ENCODE peak calls at places on chromosomes 7 and 10, in six cellular contexts. C, G, S, L, Q and N are unnamed samples.
A peak's percentile ranks its signal among the peaks of the same experiment; 100 is the strongest.

GRCh38 chr10:124648738-124649137 is 95.4 kb downstream of the FAM53B start:
- DNase-seq in G (peak; percentile 57), S (no peak), C (peak; percentile 93), Q (no peak), L (peak; percentile 8), N (no peak)

GRCh38 chr10:77582710-77583115 is 54.9 kb downstream of the KCNMA1 start:
- DNase-seq in G (peak; percentile 71), C (peak; percentile 14), Q (peak; percentile 88), S (no peak), L (peak; percentile 40), N (peak; percentile 57)

GRCh38 chr10:5691786-5692185 is 7.1 kb downstream of the TASOR2 start:
- DNase-seq in C (no peak), L (no peak), G (no peak), Q (no peak), S (no peak), N (no peak)

GRCh38 chr10:116274141-116274861 is 1.3 kb upstream of the GFRA1 start:
- DNase-seq in L (no peak), Q (no peak), C (no peak), S (no peak), G (peak; percentile 64), N (no peak)

GRCh38 chr7:135678612-135679575 is 16.6 kb downstream of the STMP1 start:
- DNase-seq in L (no peak), G (no peak), C (no peak), S (peak; percentile 30), Q (no peak), N (no peak)

GRCh38 chr10:29482591-29483421 is 152.0 kb downstream of the SVIL start:
- DNase-seq in Q (no peak), S (no peak), G (peak; percentile 26), L (no peak), C (no peak), N (no peak)

GRCh38 chr7:5423272-5423843 is at the start of gene TNRC18:
- DNase-seq in L (no peak), G (no peak), S (no peak), Q (no peak), C (peak; percentile 63), N (peak; percentile 63)

GRCh38 chr10:133276435-133277201 is at the start of gene ADAM8:
- DNase-seq in Q (no peak), S (no peak), G (no peak), L (no peak), C (no peak), N (no peak)

GRCh38 chr7:135914346-135914745 is 62.8 kb downstream of the MTPN start:
- DNase-seq in S (no peak), L (no peak), Q (no peak), C (no peak), G (no peak), N (no peak)

GRCh38 chr10:62903828-62904227 is 87.7 kb upstream of the EGR2 start:
- DNase-seq in Q (no peak), C (no peak), L (no peak), S (no peak), G (no peak), N (no peak)

GRCh38 chr10:101938316-101939272 is 95.0 kb upstream of the KCNIP2 start:
- DNase-seq in L (peak; percentile 48), Q (peak; percentile 39), G (peak; percentile 75), S (no peak), C (no peak), N (no peak)

GRCh38 chr10:133187906-133188681 is 28.1 kb downstream of the KNDC1 start:
- DNase-seq in S (no peak), Q (no peak), L (no peak), C (no peak), G (no peak), N (no peak)

GRCh38 chr7:134113655-134114054 is 13.5 kb upstream of the LRGUK start:
- DNase-seq in L (no peak), G (no peak), S (no peak), C (no peak), Q (no peak), N (no peak)

GRCh38 chr7:134184767-134185166 is 57.6 kb downstream of the LRGUK start:
- DNase-seq in C (no peak), S (no peak), G (no peak), L (no peak), Q (no peak), N (no peak)

GRCh38 chr10:108014145-108014901 is 849.8 kb upstream of the SORCS1 start:
- DNase-seq in Q (no peak), C (no peak), G (no peak), L (no peak), S (no peak), N (no peak)

GRCh38 chr7:94087664-94088352 is 83.7 kb upstream of the BET1 start:
- DNase-seq in G (peak; percentile 53), S (no peak), Q (peak; percentile 54), C (peak; percentile 54), L (peak; percentile 44), N (no peak)

GRCh38 chr7:26329520-26330269 is 38.0 kb downstream of the SNX10 start:
- DNase-seq in G (no peak), S (no peak), Q (no peak), C (no peak), L (no peak), N (no peak)

GRCh38 chr7:92872701-92873100 is 36.3 kb upstream of the CDK6 start:
- DNase-seq in L (no peak), C (no peak), G (peak; percentile 5), Q (no peak), S (no peak), N (no peak)

GRCh38 chr10:92440578-92440977 is 133.3 kb downstream of the IDE start:
- DNase-seq in G (no peak), L (no peak), C (no peak), S (no peak), Q (no peak), N (no peak)

GRCh38 chr10:5892007-5892406 is 2.0 kb downstream of the FBH1 start:
- DNase-seq in Q (no peak), C (no peak), G (no peak), L (peak; percentile 7), S (no peak), N (no peak)

GRCh38 chr7:54841772-54842707 is 83.0 kb upstream of the SEC61G start:
- DNase-seq in C (no peak), S (no peak), G (peak; percentile 37), L (peak; percentile 69), Q (no peak), N (peak; percentile 36)

GRCh38 chr7:44811571-44811970 is 15.1 kb downstream of the PPIA start:
- DNase-seq in C (no peak), Q (no peak), S (no peak), L (no peak), G (no peak), N (no peak)

GRCh38 chr10:178208-178607 is 43.0 kb downstream of the ZMYND11 start:
- DNase-seq in Q (peak; percentile 4), C (no peak), S (no peak), G (no peak), L (peak; percentile 23), N (no peak)

GRCh38 chr10:30433779-30434272 is at the start of gene MAP3K8:
- DNase-seq in Q (no peak), G (no peak), S (peak; percentile 84), L (no peak), C (peak; percentile 82), N (peak; percentile 93)

GRCh38 chr7:149496642-149497391 is 792 bp downstream of the ZNF746 start:
- DNase-seq in C (peak; percentile 66), Q (no peak), G (no peak), S (no peak), L (no peak), N (peak; percentile 85)

GRCh38 chr7:125059861-125060456 is 130.3 kb upstream of the POT1 start:
- DNase-seq in G (no peak), L (no peak), Q (no peak), S (no peak), C (no peak), N (no peak)

GRCh38 chr10:70267161-70267933 is 16.5 kb downstream of the NPFFR1 start:
- DNase-seq in G (peak; percentile 94), Q (peak; percentile 55), C (no peak), S (no peak), L (peak; percentile 89), N (no peak)
- TF ChIP-seq CTCF in G (peak; percentile 37), Q (peak; percentile 31), C (peak; percentile 46), S (no peak), L (peak; percentile 11), N (no peak)

GRCh38 chr10:100878291-100878910 is 34.4 kb upstream of the SLF2 start:
- DNase-seq in C (peak; percentile 67), Q (peak; percentile 48), G (no peak), S (no peak), L (peak; percentile 42), N (peak; percentile 47)
- TF ChIP-seq CTCF in C (peak; percentile 73), Q (peak; percentile 90), G (peak; percentile 77), S (no peak), L (peak; percentile 79), N (no peak)

DNA sequence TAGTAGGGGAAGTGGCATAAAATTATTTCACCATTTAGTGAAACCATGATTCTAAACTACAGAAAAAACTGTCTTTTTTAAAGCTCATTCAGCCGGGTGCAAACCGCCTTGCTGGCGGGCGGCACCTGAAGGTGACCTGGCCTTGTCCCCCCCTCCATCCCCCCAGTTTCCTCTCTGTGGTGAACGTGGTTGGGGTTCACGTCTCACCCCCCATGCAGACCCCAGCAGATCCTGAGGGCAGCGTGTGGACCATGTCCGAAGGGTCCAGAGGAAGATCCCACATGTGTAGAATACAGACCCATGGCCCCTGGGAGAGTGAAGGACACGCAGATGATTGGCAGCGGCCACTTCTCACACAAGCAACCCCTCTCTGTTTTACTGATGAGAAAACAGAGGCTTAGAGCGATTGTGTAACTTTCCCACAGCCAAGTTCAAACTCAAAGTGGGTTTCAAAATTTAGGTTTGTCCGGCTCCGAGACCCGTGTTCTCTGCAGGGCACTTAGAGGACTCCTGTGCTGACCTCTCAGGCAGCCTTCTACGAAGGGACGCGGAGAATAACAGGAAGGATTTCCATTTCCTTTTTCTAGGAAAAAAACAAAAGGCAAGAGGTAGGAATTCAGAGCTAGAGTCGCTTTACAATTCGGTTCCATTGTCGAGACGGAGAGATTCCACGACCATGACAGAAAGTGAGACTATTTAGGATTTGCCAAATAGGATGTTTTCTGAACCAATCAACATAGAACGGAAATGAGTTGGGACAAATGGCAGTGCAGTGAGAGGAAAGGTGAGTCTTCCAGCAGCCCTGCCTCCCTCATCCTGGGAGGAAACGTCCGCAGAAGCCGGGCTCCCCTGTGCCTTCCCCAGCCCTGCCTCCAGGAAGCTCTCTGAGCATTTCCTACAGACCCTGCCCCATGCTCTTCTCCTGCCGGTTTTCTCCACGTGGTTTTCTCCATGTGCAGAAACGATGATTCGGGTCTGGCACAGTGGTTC is 67.6 kb upstream of the PITRM1 start:
- DNase-seq in Q (no peak), L (no peak), S (no peak), G (no peak), C (no peak), N (no peak)
- TF ChIP-seq CTCF in Q (no peak), L (no peak), S (no peak), G (no peak), C (no peak), N (no peak)

GRCh38 chr7:158111556-158111880 is 476.1 kb downstream of the PTPRN2 start:
- DNase-seq in C (no peak), G (no peak), Q (no peak), L (no peak), S (no peak), N (no peak)

GRCh38 chr7:158110661-158111555 is 476.7 kb downstream of the PTPRN2 start:
- DNase-seq in L (no peak), G (no peak), Q (no peak), S (no peak), C (no peak), N (no peak)

GRCh38 chr7:158112571-158113320 is 474.9 kb downstream of the PTPRN2 start:
- DNase-seq in G (no peak), C (no peak), Q (no peak), S (no peak), L (no peak), N (no peak)

GRCh38 chr7:158113321-158114025 is 474.1 kb downstream of the PTPRN2 start:
- DNase-seq in L (no peak), S (no peak), C (no peak), G (no peak), Q (no peak), N (no peak)

GRCh38 chr7:158111906-158112570 is 475.6 kb downstream of the PTPRN2 start:
- DNase-seq in G (no peak), S (no peak), C (no peak), Q (no peak), L (no peak), N (no peak)
- TF ChIP-seq CTCF in G (no peak), S (no peak), C (no peak), Q (no peak), L (no peak), N (no peak)